ENCODE peak calls at places on chromosomes 13 and 19, in five cellular contexts. W is activated effector memory CD4-positive, alpha-beta T cell treated with anti-CD3 and anti-CD28 coated beads, Interleukin-2, amount 50 U/mL, for 16 hours; D is tibial nerve; Q is endodermal cell; E is skeletal muscle cell. I is an unnamed sample.

GRCh38 chr19:1360818-1361461 is 22.8 kb upstream of the NDUFS7 start:
- DNase-seq in Q (peak), W (no peak), E (peak), D (peak), I (peak)

GRCh38 chr13:71912524-71912923 is 45.5 kb upstream of the DACH1 start:
- DNase-seq in E (no peak), W (no peak), Q (no peak), D (no peak), I (no peak)

GRCh38 chr13:43261018-43261417 is 237.6 kb downstream of the DNAJC15 start:
- DNase-seq in E (peak), W (no peak), D (no peak), Q (no peak), I (no peak)

GRCh38 chr13:34347784-34348573 is 530.0 kb downstream of the RFC3 start:
- DNase-seq in D (no peak), E (no peak), W (no peak), Q (no peak), I (no peak)

GRCh38 chr13:79837741-79838450 is 356.9 kb downstream of the NDFIP2 start:
- DNase-seq in Q (no peak), D (no peak), E (no peak), W (no peak), I (no peak)

GRCh38 chr19:30029721-30030510 is 87.9 kb downstream of the URI1 start:
- DNase-seq in D (no peak), Q (no peak), W (no peak), E (peak), I (no peak)

GRCh38 chr19:49335071-49335783 is at the start of gene CD37:
- DNase-seq in E (no peak), W (peak), D (no peak), Q (peak), I (peak)

GRCh38 chr13:101565327-101565726 is 112.9 kb downstream of the ITGBL1 start:
- DNase-seq in W (no peak), E (no peak), D (no peak), Q (no peak), I (no peak)

GRCh38 chr13:72204291-72204690 is 337.3 kb upstream of the DACH1 start:
- DNase-seq in E (peak), Q (no peak), D (no peak), W (no peak), I (no peak)

I was measured in posterior vena cava.